ENCODE peak calls at places on chromosomes 11 and 22, in four cellular contexts. A is K562, I is H1, V is HepG2. C is an unnamed sample.

GRCh38 chr11:86698634-86699033 is 26.2 kb upstream of the ME3 start:
- DNase-seq in A (no peak), I (no peak), V (no peak), C (no peak)

GRCh38 chr11:116578971-116579687 is 193.7 kb downstream of the BUD13 start:
- DNase-seq in A (no peak), I (peak; percentile 54), V (peak; percentile 23), C (no peak)

GRCh38 chr22:45216133-45217003 is 24.3 kb downstream of the KIAA0930 start:
- DNase-seq in A (no peak), I (no peak), V (no peak), C (no peak)

GRCh38 chr11:74581954-74582547 is 10.3 kb upstream of the POLD3 start:
- DNase-seq in V (no peak), A (no peak), I (no peak), C (no peak)

GRCh38 chr11:76314741-76315090 is 66.2 kb downstream of the THAP12 start:
- DNase-seq in A (no peak), V (no peak), I (no peak), C (no peak)

GRCh38 chr11:70806461-70807194 is 408.3 kb downstream of the CTTN start:
- DNase-seq in I (no peak), V (no peak), A (no peak), C (no peak)

GRCh38 chr22:38072322-38073149 is 11.4 kb downstream of the SLC16A8 start:
- DNase-seq in V (no peak), A (no peak), I (no peak), C (no peak)

GRCh38 chr22:33919591-33920501 is at the start of gene LARGE1:
- DNase-seq in V (peak; percentile 13), A (peak; percentile 3), I (peak; percentile 72), C (peak; percentile 11)

GRCh38 chr22:41526802-41527799 is 17.2 kb downstream of the POLR3H start:
- DNase-seq in A (peak; percentile 74), I (peak; percentile 90), V (no peak), C (peak; percentile 36)

GRCh38 chr11:45647786-45648185 is 17.6 kb downstream of the CHST1 start:
- DNase-seq in A (no peak), V (no peak), I (no peak), C (no peak)

GRCh38 chr11:6864436-6864835 is 1.6 kb downstream of the OR10A2 start:
- DNase-seq in I (no peak), A (no peak), V (no peak), C (no peak)

GRCh38 chr11:122803306-122803705 is 35.0 kb upstream of the CRTAM start:
- DNase-seq in V (no peak), A (no peak), I (no peak), C (no peak)

GRCh38 chr11:123183391-123184099 is 11.5 kb downstream of the CLMP start:
- DNase-seq in V (no peak), I (no peak), A (no peak), C (no peak)

GRCh38 chr11:63829823-63830489 is 9.0 kb upstream of the MARK2 start:
- DNase-seq in I (peak; percentile 65), V (peak; percentile 52), A (peak; percentile 77), C (peak; percentile 59)

GRCh38 chr22:25081409-25081824 is 118.2 kb upstream of the CRYBB3 start:
- DNase-seq in A (peak; percentile 50), V (peak; percentile 56), I (peak; percentile 66), C (peak; percentile 49)

GRCh38 chr22:44633647-44634046 is 68.4 kb upstream of the PRR5 start:
- DNase-seq in V (no peak), I (no peak), A (no peak), C (no peak)

GRCh38 chr11:61411589-61411988 is 18.2 kb downstream of the CPSF7 start:
- DNase-seq in I (no peak), A (no peak), V (no peak), C (no peak)

GRCh38 chr11:107970049-107970448 is 38.6 kb upstream of the CUL5 start:
- DNase-seq in I (no peak), V (no peak), A (no peak), C (no peak)

GRCh38 chr11:120335928-120336640 is at the start of gene ARHGEF12:
- DNase-seq in V (peak; percentile 88), I (peak; percentile 92), A (peak; percentile 95), C (peak; percentile 97)

GRCh38 chr11:120336641-120337132 is 474 bp downstream of the ARHGEF12 start:
- DNase-seq in I (peak; percentile 81), A (peak; percentile 70), V (no peak), C (peak; percentile 31)

GRCh38 chr11:120337133-120337895 is 1.1 kb downstream of the ARHGEF12 start:
- DNase-seq in A (no peak), I (no peak), V (peak; percentile 62), C (no peak)

GRCh38 chr11:120339394-120339890 is 3.2 kb downstream of the ARHGEF12 start:
- DNase-seq in I (no peak), V (peak; percentile 40), A (peak; percentile 90), C (no peak)

GRCh38 chr11:120337896-120338840 is 2.0 kb downstream of the ARHGEF12 start:
- DNase-seq in A (no peak), I (no peak), V (peak; percentile 27), C (no peak)
- TF ChIP-seq RNF2 in A (no peak), I (no peak), V (no peak), C (no peak)

GRCh38 chr11:59668188-59668949 is 468 bp downstream of the PATL1 start:
- DNase-seq in V (peak; percentile 53), A (peak; percentile 79), I (peak; percentile 64), C (peak; percentile 55)
- TF ChIP-seq CHD2 in V (no peak), A (no peak), I (no peak), C (no peak)

DNA sequence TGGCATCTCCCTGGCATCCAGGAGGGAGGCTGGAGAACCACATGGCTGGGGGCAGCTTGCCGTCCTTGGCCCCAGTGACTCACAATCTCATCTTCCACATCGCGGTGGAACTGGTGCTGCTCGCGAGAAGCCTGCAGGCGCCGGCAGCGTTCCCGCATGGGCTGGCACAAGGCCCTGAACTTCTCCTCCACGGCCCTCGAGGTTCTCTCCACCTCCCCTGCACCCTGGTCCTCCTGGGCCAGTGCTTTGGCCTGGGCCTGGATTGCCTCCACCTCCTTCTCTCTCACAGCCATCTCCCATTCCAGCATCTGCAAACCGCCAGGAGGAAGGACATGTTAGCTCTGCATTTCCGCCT is 16.3 kb upstream of the RBM4B start:
- DNase-seq in V (no peak), I (no peak), A (no peak), C (no peak)
- TF ChIP-seq KDM1A in V (no peak), I (no peak), A (no peak), C (no peak)

DNA sequence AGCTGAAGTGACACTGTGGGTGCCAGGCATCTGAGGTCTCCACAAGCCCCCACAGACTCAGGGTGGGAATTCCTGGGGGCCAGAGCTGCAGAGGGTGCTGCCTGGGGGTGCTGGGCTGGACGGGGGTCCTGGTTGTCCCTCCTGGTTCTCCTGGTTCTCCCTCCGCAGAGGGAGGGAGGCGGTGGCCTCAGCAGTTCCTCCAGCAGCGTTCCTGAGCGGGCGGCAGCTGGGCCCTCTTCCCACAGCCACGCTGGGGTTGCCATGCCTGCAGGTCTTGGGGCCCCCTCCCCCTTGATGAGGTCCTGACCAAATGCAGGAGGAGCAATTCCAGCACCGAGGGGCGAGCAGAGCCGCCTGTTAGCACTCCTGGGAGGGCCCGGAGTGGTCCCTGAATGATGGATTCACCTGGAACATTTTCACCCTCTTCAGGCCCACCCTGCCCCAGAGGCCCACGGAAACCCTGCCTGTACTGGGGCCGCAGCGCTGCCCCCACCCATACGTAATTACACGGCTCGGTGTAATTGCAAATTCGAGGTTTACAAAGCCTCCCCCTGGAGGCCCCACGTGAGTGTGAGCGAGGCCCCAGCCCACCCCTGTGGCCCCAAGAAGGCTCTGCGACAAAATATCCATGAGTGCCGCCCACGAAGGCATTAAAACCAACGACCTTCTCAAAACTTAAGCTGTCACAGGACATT is 635 bp downstream of the C11orf21 start:
- DNase-seq in A (no peak), I (no peak), V (no peak), C (no peak)
- TF ChIP-seq RNF2 in A (no peak), I (no peak), V (no peak), C (no peak)

GRCh38 chr11:126308271-126308671 is 4.4 kb downstream of the DCPS start:
- DNase-seq in A (no peak), V (no peak), I (no peak), C (no peak)

GRCh38 chr11:126304457-126305072 is 705 bp downstream of the DCPS start:
- DNase-seq in A (peak; percentile 29), V (no peak), I (no peak), C (no peak)

GRCh38 chr11:126310229-126310991 is 6.5 kb downstream of the DCPS start:
- DNase-seq in I (peak; percentile 82), A (peak; percentile 74), V (peak; percentile 63), C (peak; percentile 63)

GRCh38 chr11:126305699-126306098 is 1.8 kb downstream of the DCPS start:
- DNase-seq in V (no peak), A (no peak), I (no peak), C (no peak)

GRCh38 chr11:126307706-126308105 is 3.8 kb downstream of the DCPS start:
- DNase-seq in A (peak; percentile 36), I (peak; percentile 59), V (peak; percentile 35), C (no peak)
- TF ChIP-seq CHD2 in A (no peak), I (no peak), V (no peak), C (no peak)

DNA sequence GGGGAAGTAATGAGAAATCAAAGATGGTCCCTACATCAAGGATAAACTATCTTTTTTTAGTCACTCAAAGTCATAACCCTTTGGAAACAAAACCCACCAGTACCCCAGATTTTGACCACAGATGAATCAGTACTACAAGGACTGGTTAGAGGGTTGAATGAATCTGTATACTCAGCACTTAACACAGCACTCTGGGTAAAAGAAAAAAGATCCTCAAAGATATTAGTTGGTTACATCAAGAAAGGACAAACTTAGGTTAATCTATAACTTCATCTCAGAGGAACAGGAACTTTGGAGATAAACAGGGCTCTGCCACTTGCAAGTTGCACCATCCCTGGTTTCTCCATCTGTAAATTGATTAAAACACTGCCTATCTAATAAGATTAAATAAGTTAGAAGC is 18.8 kb downstream of the SC5D start:
- DNase-seq in A (no peak), I (no peak), V (no peak), C (no peak)
- TF ChIP-seq KDM1A in A (no peak), I (no peak), V (no peak), C (no peak)